ENCODE peak calls at places on chromosomes 2 and 18, in eight cellular contexts. One of them, this sample, is unnamed.

GRCh38 chr2:53998834-53999233 is 28.0 kb upstream of the PSME4 start:
- DNase-seq in GM23338: no peak
- DNase-seq in GM06990: no peak
- DNase-seq in left ventricle myocardium inferior: no peak
- DNase-seq in glutamatergic neuron: no peak
- DNase-seq in kidney epithelial cell: no peak
- DNase-seq in AG04449: no peak
- DNase-seq in progenitor cell of endocrine pancreas: no peak
- DNase-seq in this sample: no peak

GRCh38 chr2:127661949-127662510 is 13.3 kb downstream of the LIMS2 start:
- DNase-seq in GM23338: no peak
- DNase-seq in GM06990: no peak
- DNase-seq in left ventricle myocardium inferior: no peak
- DNase-seq in glutamatergic neuron: no peak
- DNase-seq in kidney epithelial cell: no peak
- DNase-seq in AG04449: no peak
- DNase-seq in progenitor cell of endocrine pancreas: no peak
- DNase-seq in this sample: no peak

GRCh38 chr2:131154071-131154531 is 49.0 kb downstream of the PLEKHB2 start:
- DNase-seq in GM23338: peak; percentile 87
- DNase-seq in GM06990: peak; percentile 52
- DNase-seq in left ventricle myocardium inferior: no peak
- DNase-seq in glutamatergic neuron: peak; percentile 80
- DNase-seq in kidney epithelial cell: peak; percentile 2
- DNase-seq in AG04449: no peak
- DNase-seq in progenitor cell of endocrine pancreas: peak; percentile 60
- DNase-seq in this sample: peak; percentile 57

GRCh38 chr2:21395366-21395765 is 271.6 kb downstream of the TDRD15 start:
- DNase-seq in GM23338: peak; percentile 4
- DNase-seq in GM06990: no peak
- DNase-seq in left ventricle myocardium inferior: no peak
- DNase-seq in glutamatergic neuron: no peak
- DNase-seq in kidney epithelial cell: no peak
- DNase-seq in AG04449: no peak
- DNase-seq in progenitor cell of endocrine pancreas: no peak
- DNase-seq in this sample: no peak

GRCh38 chr2:85447222-85447585 is 28.7 kb downstream of the SH2D6 start:
- DNase-seq in GM23338: no peak
- DNase-seq in GM06990: no peak
- DNase-seq in left ventricle myocardium inferior: no peak
- DNase-seq in glutamatergic neuron: no peak
- DNase-seq in kidney epithelial cell: no peak
- DNase-seq in AG04449: no peak
- DNase-seq in progenitor cell of endocrine pancreas: no peak
- DNase-seq in this sample: no peak

GRCh38 chr2:135424849-135425248 is 106.2 kb downstream of the ZRANB3 start:
- DNase-seq in GM23338: no peak
- DNase-seq in GM06990: no peak
- DNase-seq in left ventricle myocardium inferior: no peak
- DNase-seq in glutamatergic neuron: no peak
- DNase-seq in kidney epithelial cell: no peak
- DNase-seq in AG04449: no peak
- DNase-seq in progenitor cell of endocrine pancreas: no peak
- DNase-seq in this sample: no peak

GRCh38 chr18:32803571-32803970 is 30.7 kb upstream of the KLHL14 start:
- DNase-seq in GM23338: no peak
- DNase-seq in GM06990: peak; percentile 36
- DNase-seq in left ventricle myocardium inferior: no peak
- DNase-seq in glutamatergic neuron: no peak
- DNase-seq in kidney epithelial cell: peak; percentile 45
- DNase-seq in AG04449: no peak
- DNase-seq in progenitor cell of endocrine pancreas: peak; percentile 25
- DNase-seq in this sample: no peak

GRCh38 chr18:74316257-74317180 is 880 bp downstream of the C18orf63 start:
- DNase-seq in GM23338: peak; percentile 54
- DNase-seq in GM06990: no peak
- DNase-seq in left ventricle myocardium inferior: no peak
- DNase-seq in glutamatergic neuron: no peak
- DNase-seq in kidney epithelial cell: peak; percentile 61
- DNase-seq in AG04449: peak; percentile 79
- DNase-seq in progenitor cell of endocrine pancreas: no peak
- DNase-seq in this sample: no peak

GRCh38 chr2:148812306-148812705 is 62.7 kb upstream of the KIF5C start:
- DNase-seq in GM23338: no peak
- DNase-seq in GM06990: no peak
- DNase-seq in left ventricle myocardium inferior: peak; percentile 33
- DNase-seq in glutamatergic neuron: no peak
- DNase-seq in kidney epithelial cell: no peak
- DNase-seq in AG04449: no peak
- DNase-seq in progenitor cell of endocrine pancreas: no peak
- DNase-seq in this sample: no peak

GRCh38 chr2:148814143-148814852 is 60.7 kb upstream of the KIF5C start:
- DNase-seq in GM23338: no peak
- DNase-seq in GM06990: peak; percentile 17
- DNase-seq in left ventricle myocardium inferior: no peak
- DNase-seq in glutamatergic neuron: no peak
- DNase-seq in kidney epithelial cell: no peak
- DNase-seq in AG04449: no peak
- DNase-seq in progenitor cell of endocrine pancreas: no peak
- DNase-seq in this sample: no peak

GRCh38 chr2:148814853-148815419 is 60.1 kb upstream of the KIF5C start:
- DNase-seq in GM23338: no peak
- DNase-seq in GM06990: no peak
- DNase-seq in left ventricle myocardium inferior: no peak
- DNase-seq in glutamatergic neuron: no peak
- DNase-seq in kidney epithelial cell: no peak
- DNase-seq in AG04449: no peak
- DNase-seq in progenitor cell of endocrine pancreas: no peak
- DNase-seq in this sample: no peak

GRCh38 chr2:148816176-148816575 is 58.9 kb upstream of the KIF5C start:
- DNase-seq in GM23338: no peak
- DNase-seq in GM06990: no peak
- DNase-seq in left ventricle myocardium inferior: no peak
- DNase-seq in glutamatergic neuron: no peak
- DNase-seq in kidney epithelial cell: no peak
- DNase-seq in AG04449: no peak
- DNase-seq in progenitor cell of endocrine pancreas: no peak
- DNase-seq in this sample: no peak

GRCh38 chr2:148813603-148814065 is 61.4 kb upstream of the KIF5C start:
- DNase-seq in GM23338: peak; percentile 98
- DNase-seq in GM06990: peak; percentile 75
- DNase-seq in left ventricle myocardium inferior: no peak
- DNase-seq in glutamatergic neuron: peak; percentile 24
- DNase-seq in kidney epithelial cell: no peak
- DNase-seq in AG04449: no peak
- DNase-seq in progenitor cell of endocrine pancreas: no peak
- DNase-seq in this sample: no peak
- TF ChIP-seq CTCF in GM23338: peak; percentile 69
- TF ChIP-seq CTCF in GM06990: peak; percentile 59
- TF ChIP-seq CTCF in left ventricle myocardium inferior: no peak
- TF ChIP-seq CTCF in glutamatergic neuron: peak; percentile 46
- TF ChIP-seq CTCF in kidney epithelial cell: peak; percentile 10
- TF ChIP-seq CTCF in AG04449: no peak
- TF ChIP-seq CTCF in progenitor cell of endocrine pancreas: peak; percentile 30
- TF ChIP-seq CTCF in this sample: no peak

GRCh38 chr2:171523969-171524401 is 1.7 kb downstream of the CYBRD1 start:
- DNase-seq in GM23338: peak; percentile 55
- DNase-seq in GM06990: no peak
- DNase-seq in left ventricle myocardium inferior: no peak
- DNase-seq in glutamatergic neuron: no peak
- DNase-seq in kidney epithelial cell: no peak
- DNase-seq in AG04449: no peak
- DNase-seq in progenitor cell of endocrine pancreas: no peak
- DNase-seq in this sample: no peak

GRCh38 chr2:171521361-171522056 is 765 bp upstream of the CYBRD1 start:
- DNase-seq in GM23338: no peak
- DNase-seq in GM06990: no peak
- DNase-seq in left ventricle myocardium inferior: no peak
- DNase-seq in glutamatergic neuron: no peak
- DNase-seq in kidney epithelial cell: no peak
- DNase-seq in AG04449: no peak
- DNase-seq in progenitor cell of endocrine pancreas: no peak
- DNase-seq in this sample: no peak

GRCh38 chr2:171523339-171523931 is 1.2 kb downstream of the CYBRD1 start:
- DNase-seq in GM23338: peak; percentile 83
- DNase-seq in GM06990: peak; percentile 65
- DNase-seq in left ventricle myocardium inferior: peak; percentile 79
- DNase-seq in glutamatergic neuron: peak; percentile 63
- DNase-seq in kidney epithelial cell: no peak
- DNase-seq in AG04449: no peak
- DNase-seq in progenitor cell of endocrine pancreas: peak; percentile 21
- DNase-seq in this sample: no peak

GRCh38 chr2:171522804-171523338 is 597 bp downstream of the CYBRD1 start:
- DNase-seq in GM23338: peak; percentile 63
- DNase-seq in GM06990: peak; percentile 67
- DNase-seq in left ventricle myocardium inferior: peak; percentile 36
- DNase-seq in glutamatergic neuron: peak; percentile 58
- DNase-seq in kidney epithelial cell: no peak
- DNase-seq in AG04449: no peak
- DNase-seq in progenitor cell of endocrine pancreas: peak; percentile 16
- DNase-seq in this sample: no peak

GRCh38 chr2:171522057-171522803 is at the start of gene CYBRD1:
- DNase-seq in GM23338: peak; percentile 77
- DNase-seq in GM06990: peak; percentile 81
- DNase-seq in left ventricle myocardium inferior: peak; percentile 90
- DNase-seq in glutamatergic neuron: peak; percentile 30
- DNase-seq in kidney epithelial cell: no peak
- DNase-seq in AG04449: no peak
- DNase-seq in progenitor cell of endocrine pancreas: peak; percentile 15
- DNase-seq in this sample: no peak
- TF ChIP-seq CTCF in GM23338: peak; percentile 30
- TF ChIP-seq CTCF in GM06990: peak; percentile 35
- TF ChIP-seq CTCF in left ventricle myocardium inferior: no peak
- TF ChIP-seq CTCF in glutamatergic neuron: no peak
- TF ChIP-seq CTCF in kidney epithelial cell: no peak
- TF ChIP-seq CTCF in AG04449: peak; percentile 1
- TF ChIP-seq CTCF in progenitor cell of endocrine pancreas: no peak
- TF ChIP-seq CTCF in this sample: no peak

GRCh38 chr18:46751882-46752281 is 5.0 kb downstream of the ST8SIA5 start:
- DNase-seq in GM23338: no peak
- DNase-seq in GM06990: no peak
- DNase-seq in left ventricle myocardium inferior: no peak
- DNase-seq in glutamatergic neuron: no peak
- DNase-seq in kidney epithelial cell: no peak
- DNase-seq in AG04449: no peak
- DNase-seq in progenitor cell of endocrine pancreas: no peak
- DNase-seq in this sample: no peak

GRCh38 chr18:46754188-46754587 is 2.7 kb downstream of the ST8SIA5 start:
- DNase-seq in GM23338: no peak
- DNase-seq in GM06990: peak; percentile 24
- DNase-seq in left ventricle myocardium inferior: no peak
- DNase-seq in glutamatergic neuron: no peak
- DNase-seq in kidney epithelial cell: no peak
- DNase-seq in AG04449: no peak
- DNase-seq in progenitor cell of endocrine pancreas: no peak
- DNase-seq in this sample: no peak

GRCh38 chr18:46750626-46751025 is 6.2 kb downstream of the ST8SIA5 start:
- DNase-seq in GM23338: no peak
- DNase-seq in GM06990: no peak
- DNase-seq in left ventricle myocardium inferior: no peak
- DNase-seq in glutamatergic neuron: no peak
- DNase-seq in kidney epithelial cell: no peak
- DNase-seq in AG04449: no peak
- DNase-seq in progenitor cell of endocrine pancreas: no peak
- DNase-seq in this sample: no peak

DNA sequence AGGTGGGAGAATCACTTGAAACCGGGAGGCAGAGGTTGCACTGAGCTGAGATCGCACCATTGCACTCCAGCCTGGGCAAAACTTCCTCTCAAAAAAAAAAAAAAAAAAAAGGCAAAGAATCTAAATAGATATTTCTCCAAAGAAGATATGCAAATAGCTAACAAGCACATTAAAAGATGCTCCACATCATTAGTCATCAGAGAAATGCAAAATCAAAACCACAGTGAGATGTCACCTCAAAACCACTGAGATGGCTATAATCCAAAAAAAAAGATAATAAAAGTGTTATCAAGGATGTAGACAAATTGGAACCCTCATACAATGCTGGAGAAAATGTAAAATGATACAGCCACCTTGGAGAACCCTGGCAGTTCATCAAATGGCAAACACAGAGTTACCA is 8.4 kb downstream of the ST8SIA5 start:
- DNase-seq in GM23338: no peak
- DNase-seq in GM06990: no peak
- DNase-seq in left ventricle myocardium inferior: no peak
- DNase-seq in glutamatergic neuron: no peak
- DNase-seq in kidney epithelial cell: no peak
- DNase-seq in AG04449: no peak
- DNase-seq in progenitor cell of endocrine pancreas: no peak
- DNase-seq in this sample: no peak
- TF ChIP-seq CTCF in GM23338: no peak
- TF ChIP-seq CTCF in GM06990: no peak
- TF ChIP-seq CTCF in left ventricle myocardium inferior: no peak
- TF ChIP-seq CTCF in glutamatergic neuron: no peak
- TF ChIP-seq CTCF in kidney epithelial cell: no peak
- TF ChIP-seq CTCF in AG04449: no peak
- TF ChIP-seq CTCF in progenitor cell of endocrine pancreas: no peak
- TF ChIP-seq CTCF in this sample: no peak

GRCh38 chr2:42771546-42772153 is 7.7 kb upstream of the OXER1 start:
- DNase-seq in GM23338: no peak
- DNase-seq in GM06990: no peak
- DNase-seq in left ventricle myocardium inferior: no peak
- DNase-seq in glutamatergic neuron: no peak
- DNase-seq in kidney epithelial cell: no peak
- DNase-seq in AG04449: no peak
- DNase-seq in progenitor cell of endocrine pancreas: no peak
- DNase-seq in this sample: no peak

GRCh38 chr2:42768706-42769256 is 4.8 kb upstream of the OXER1 start:
- DNase-seq in GM23338: no peak
- DNase-seq in GM06990: no peak
- DNase-seq in left ventricle myocardium inferior: no peak
- DNase-seq in glutamatergic neuron: no peak
- DNase-seq in kidney epithelial cell: no peak
- DNase-seq in AG04449: no peak
- DNase-seq in progenitor cell of endocrine pancreas: no peak
- DNase-seq in this sample: no peak

GRCh38 chr2:42767899-42768705 is 4.2 kb upstream of the OXER1 start:
- DNase-seq in GM23338: no peak
- DNase-seq in GM06990: no peak
- DNase-seq in left ventricle myocardium inferior: no peak
- DNase-seq in glutamatergic neuron: no peak
- DNase-seq in kidney epithelial cell: no peak
- DNase-seq in AG04449: no peak
- DNase-seq in progenitor cell of endocrine pancreas: no peak
- DNase-seq in this sample: no peak

GRCh38 chr2:42769583-42770287 is 5.8 kb upstream of the OXER1 start:
- DNase-seq in GM23338: no peak
- DNase-seq in GM06990: no peak
- DNase-seq in left ventricle myocardium inferior: no peak
- DNase-seq in glutamatergic neuron: no peak
- DNase-seq in kidney epithelial cell: no peak
- DNase-seq in AG04449: no peak
- DNase-seq in progenitor cell of endocrine pancreas: no peak
- DNase-seq in this sample: no peak

DNA sequence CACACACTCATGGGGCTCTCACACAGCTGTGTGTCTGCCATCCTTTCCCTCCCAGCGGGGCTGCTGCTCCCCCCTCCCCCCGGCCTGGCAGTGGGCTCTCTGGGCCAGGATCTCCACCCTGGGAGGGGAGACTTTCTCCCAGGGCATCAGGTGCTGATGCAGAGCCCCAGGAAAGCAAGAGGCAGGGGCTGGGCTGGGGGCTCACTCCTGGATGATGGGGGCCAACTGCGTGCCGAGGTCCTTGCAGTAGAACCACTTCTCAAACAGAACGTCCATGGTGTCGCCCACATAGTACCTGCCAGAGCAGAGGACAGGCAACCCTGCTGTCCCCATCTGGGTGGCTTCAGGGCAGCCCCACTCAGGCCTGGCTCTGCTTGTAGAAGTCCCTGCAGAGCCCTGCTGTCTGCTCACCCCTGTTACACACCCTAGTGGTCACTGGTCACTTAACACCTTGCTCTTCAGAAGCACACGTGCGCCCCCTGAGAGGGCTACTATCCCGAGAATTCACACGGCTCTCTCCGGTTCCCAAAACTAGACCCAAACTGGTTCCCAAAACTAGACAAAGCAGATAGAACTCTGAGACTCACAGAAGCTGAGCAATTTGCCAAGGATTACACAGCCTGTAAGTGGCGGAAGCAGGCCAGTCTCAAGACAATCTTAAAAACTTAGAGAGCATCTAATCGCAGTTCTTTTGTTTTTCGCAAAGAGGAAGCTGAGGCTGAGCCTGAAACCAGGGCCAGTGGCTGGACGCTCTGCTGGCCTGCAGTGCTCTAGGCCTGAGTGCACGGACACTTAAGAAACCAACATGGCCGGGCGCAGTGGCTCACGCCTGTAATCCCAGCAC is 6.6 kb upstream of the OXER1 start:
- DNase-seq in GM23338: peak; percentile 93
- DNase-seq in GM06990: no peak
- DNase-seq in left ventricle myocardium inferior: no peak
- DNase-seq in glutamatergic neuron: peak; percentile 46
- DNase-seq in kidney epithelial cell: no peak
- DNase-seq in AG04449: no peak
- DNase-seq in progenitor cell of endocrine pancreas: no peak
- DNase-seq in this sample: no peak
- TF ChIP-seq CTCF in GM23338: peak; percentile 83
- TF ChIP-seq CTCF in GM06990: peak; percentile 58
- TF ChIP-seq CTCF in left ventricle myocardium inferior: peak; percentile 55
- TF ChIP-seq CTCF in glutamatergic neuron: peak; percentile 67
- TF ChIP-seq CTCF in kidney epithelial cell: peak; percentile 61
- TF ChIP-seq CTCF in AG04449: peak; percentile 40
- TF ChIP-seq CTCF in progenitor cell of endocrine pancreas: peak; percentile 61
- TF ChIP-seq CTCF in this sample: peak; percentile 43

This sample was measured in D721Med.